ENCODE peak calls at places on chromosomes 5 and 9, in six cellular contexts. P is H9, O is H1, Y is IMR-90, D is PC-3, H is astrocyte. Q is an unnamed sample. For H3K4me1, the result is how much of the 10 kb centered on the place peaks cover.

GRCh38 chr9:74683322-74683721 is 186.2 kb downstream of the RORB start:
- DNase-seq in P (no peak), H (no peak), O (no peak), Y (no peak), D (no peak), Q (no peak)

GRCh38 chr9:127754099-127754760 is 19.1 kb upstream of the TOR2A start:
- DNase-seq in O (peak), Y (no peak), D (no peak), H (no peak), P (peak), Q (no peak)

GRCh38 chr5:16615737-16616535 is 861 bp downstream of the RETREG1 start:
- DNase-seq in H (no peak), D (peak), Y (no peak), P (peak), O (no peak), Q (no peak)

GRCh38 chr5:146072595-146072994 is 32.8 kb downstream of the PLAC8L1 start:
- DNase-seq in D (no peak), O (no peak), P (no peak), Y (no peak), H (no peak), Q (no peak)

GRCh38 chr5:68176802-68177479 is 38.6 kb upstream of the PIK3R1 start:
- DNase-seq in P (no peak), H (no peak), Y (no peak), D (no peak), O (no peak), Q (no peak)

GRCh38 chr9:35908484-35909125 is 685 bp upstream of the SPAAR start:
- DNase-seq in D (peak), H (no peak), Y (peak), P (no peak), O (no peak), Q (no peak)

GRCh38 chr5:20469792-20470191 is 481.8 kb upstream of the CDH18 start:
- DNase-seq in H (no peak), O (no peak), P (no peak), D (peak), Y (no peak), Q (no peak)

GRCh38 chr5:37495210-37495609 is 116.1 kb downstream of the WDR70 start:
- DNase-seq in O (no peak), D (peak), H (peak), P (no peak), Y (peak), Q (peak)

GRCh38 chr5:103938151-103938671 is 375.6 kb upstream of the NUDT12 start:
- DNase-seq in P (no peak), H (no peak), D (no peak), Y (no peak), O (no peak), Q (no peak)

GRCh38 chr5:107300928-107301327 is 369.8 kb downstream of the EFNA5 start:
- DNase-seq in Y (no peak), P (no peak), O (no peak), H (no peak), D (peak), Q (no peak)

GRCh38 chr5:55104966-55105701 is 2.7 kb downstream of the GZMA start:
- DNase-seq in D (no peak), O (no peak), H (no peak), Y (no peak), P (no peak), Q (no peak)
- H3K4me1 ChIP-seq in D (under half), O (under half), H (under half), Y (under half), P (under half), Q (under half)

GRCh38 chr9:113274474-113275146 is 762 bp downstream of the CDC26 start:
- DNase-seq in P (no peak), O (no peak), H (peak), Y (peak), D (peak), Q (peak)
- H3K9ac ChIP-seq in P (peak), O (no peak), H (peak), Y (peak), D (peak), Q (peak)

GRCh38 chr5:53677632-53678031 is 117.2 kb downstream of the NDUFS4 start:
- DNase-seq in O (no peak), Y (no peak), P (no peak), H (no peak), D (no peak), Q (no peak)

GRCh38 chr5:53674114-53674513 is 113.7 kb downstream of the NDUFS4 start:
- DNase-seq in O (no peak), P (no peak), Y (no peak), H (no peak), D (no peak), Q (no peak)

GRCh38 chr5:53681079-53681478 is 120.6 kb downstream of the NDUFS4 start:
- DNase-seq in D (no peak), O (no peak), Y (no peak), H (no peak), P (no peak), Q (no peak)

GRCh38 chr5:53679261-53679660 is 118.8 kb downstream of the NDUFS4 start:
- DNase-seq in P (no peak), O (no peak), Y (peak), D (no peak), H (peak), Q (no peak)
- TF ChIP-seq CTCF in P (no peak), O (no peak), Y (no peak), D (no peak), H (no peak), Q (no peak)

DNA sequence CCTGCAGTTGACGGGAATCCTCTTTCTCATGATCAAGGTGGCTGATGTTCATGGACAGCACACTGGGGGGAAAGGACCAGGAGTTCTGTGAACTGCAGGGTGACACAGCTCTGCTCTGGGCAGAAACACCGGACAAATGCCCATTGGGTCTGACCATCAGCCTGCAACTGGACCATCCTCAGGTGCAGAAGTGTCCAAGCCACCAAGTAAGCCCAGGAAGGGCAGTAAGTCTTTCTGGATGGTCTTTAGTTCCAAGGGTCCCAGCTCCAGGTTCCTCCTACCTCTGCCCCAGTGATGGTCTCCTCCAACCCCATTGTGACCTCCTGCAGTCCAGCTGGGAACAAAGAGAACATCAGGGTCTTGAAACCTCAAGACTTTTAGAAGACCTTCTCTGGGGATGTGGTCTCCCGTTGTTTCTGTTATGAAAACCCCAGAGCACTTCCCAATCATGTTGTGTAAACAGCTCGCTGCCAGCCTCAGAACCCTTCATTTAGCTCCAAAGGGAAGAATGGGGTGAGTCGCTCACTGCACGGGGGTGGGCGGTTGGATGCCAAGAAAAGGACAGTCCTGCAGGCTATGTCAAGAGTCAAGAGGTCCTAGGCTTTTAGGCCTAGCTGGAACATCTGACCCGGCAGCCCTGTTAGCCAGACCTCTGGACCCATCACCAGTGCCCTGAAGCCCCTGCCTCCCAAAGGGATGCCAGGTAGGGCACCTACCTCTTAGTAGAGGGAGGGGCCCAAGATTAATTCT is 41.8 kb upstream of the TCF7 start:
- DNase-seq in P (no peak), O (no peak), D (no peak), H (no peak), Y (no peak), Q (no peak)
- H3K4me1 ChIP-seq in P (under half), O (under half), D (under half), H (under half), Y (under half), Q (under half)

GRCh38 chr9:116900543-116900942 is 213.4 kb downstream of the TRIM32 start:
- DNase-seq in Y (no peak), H (no peak), O (no peak), P (peak), D (no peak), Q (no peak)

GRCh38 chr9:116904165-116904564 is 217.1 kb downstream of the TRIM32 start:
- DNase-seq in D (no peak), H (no peak), P (no peak), Y (no peak), O (no peak), Q (no peak)

GRCh38 chr9:116900007-116900367 is 212.9 kb downstream of the TRIM32 start:
- DNase-seq in H (no peak), O (no peak), P (no peak), D (no peak), Y (no peak), Q (no peak)

GRCh38 chr9:116899337-116900006 is 212.4 kb downstream of the TRIM32 start:
- DNase-seq in H (peak), D (peak), P (no peak), O (no peak), Y (peak), Q (peak)

DNA sequence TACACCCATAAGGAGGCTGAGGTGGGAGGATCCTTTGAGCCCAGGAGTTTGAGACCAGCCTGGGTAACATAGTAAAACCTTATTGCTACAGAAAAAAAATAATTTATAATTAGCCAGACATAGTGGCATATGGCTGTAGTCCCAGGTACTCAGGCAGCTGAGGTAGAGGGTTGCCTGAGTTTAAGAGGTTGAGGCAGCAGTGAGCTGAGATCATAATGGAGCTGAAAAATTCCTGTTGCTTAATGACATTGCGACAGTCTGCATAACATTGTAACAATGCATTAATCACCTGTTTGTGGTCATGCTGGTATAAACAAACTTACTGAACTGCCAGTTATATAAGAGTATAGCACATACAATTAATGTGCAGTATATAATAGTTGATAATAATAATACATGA is 214.2 kb downstream of the TRIM32 start:
- DNase-seq in O (no peak), H (peak), Y (peak), P (no peak), D (peak), Q (no peak)
- H3K9ac ChIP-seq in O (no peak), H (no peak), Y (no peak), P (no peak), D (no peak), Q (no peak)

GRCh38 chr5:177494356-177495195 is 2.8 kb downstream of the PDLIM7 start:
- DNase-seq in D (peak), H (peak), O (peak), P (peak), Y (peak), Q (peak)
- TF ChIP-seq CTCF in D (peak), H (peak), O (peak), P (peak), Y (peak), Q (peak)

GRCh38 chr9:7149258-7149657 is 391.5 kb downstream of the KDM4C start:
- DNase-seq in H (no peak), O (no peak), P (no peak), Y (no peak), D (no peak), Q (no peak)
- H3K4me1 ChIP-seq in H (under half), O (under half), P (under half), Y (under half), D (under half), Q (under half)

GRCh38 chr9:87108639-87109038 is 161.3 kb upstream of the GAS1 start:
- DNase-seq in P (no peak), Y (no peak), O (no peak), H (no peak), D (no peak), Q (no peak)
- H3K9ac ChIP-seq in P (no peak), Y (no peak), O (no peak), H (no peak), D (no peak), Q (no peak)

Q was measured in fibroblast of lung.